ENCODE peak calls at places on chromosomes 6 and 20, in four cellular contexts. Y is dorsolateral prefrontal cortex, C is astrocyte of the spinal cord, N is epithelial cell of esophagus. M is an unnamed sample.

GRCh38 chr20:60214901-60215522 is 256.8 kb downstream of the CDH26 start:
- DNase-seq in Y (no peak), C (no peak), N (peak), M (no peak)

GRCh38 chr6:35139924-35140524 is 1.1 kb downstream of the TCP11 start:
- DNase-seq in Y (peak), C (peak), N (peak), M (no peak)

GRCh38 chr6:118509009-118509617 is 39.0 kb upstream of the PLN start:
- DNase-seq in Y (no peak), C (peak), N (peak), M (no peak)

GRCh38 chr6:38436726-38437465 is 202.8 kb downstream of the BTBD9 start:
- DNase-seq in Y (no peak), C (peak), N (peak), M (no peak)

GRCh38 chr6:74899416-74899815 is 306.4 kb downstream of the COL12A1 start:
- DNase-seq in Y (no peak), C (peak), N (peak), M (no peak)

GRCh38 chr6:119207973-119208725 is 129.7 kb upstream of the FAM184A start:
- DNase-seq in Y (no peak), C (peak), N (no peak), M (peak)

GRCh38 chr6:39925931-39926290 is 8.4 kb downstream of the MOCS1 start:
- DNase-seq in Y (no peak), C (no peak), N (no peak), M (no peak)

GRCh38 chr6:3905853-3906190 is 56.6 kb downstream of the FAM50B start:
- DNase-seq in Y (no peak), C (no peak), N (no peak), M (no peak)

GRCh38 chr6:257031-257725 is 35.1 kb upstream of the DUSP22 start:
- DNase-seq in Y (no peak), C (peak), N (peak), M (no peak)

GRCh38 chr6:163427498-163428254 is 13.2 kb downstream of the QKI start:
- DNase-seq in Y (no peak), C (peak), N (peak), M (peak)

GRCh38 chr20:58236612-58237317 is 8.3 kb upstream of the ANKRD60 start:
- DNase-seq in Y (peak), C (peak), N (peak), M (no peak)

GRCh38 chr6:47484616-47485015 is 7.0 kb downstream of the CD2AP start:
- DNase-seq in Y (no peak), C (peak), N (peak), M (peak)

GRCh38 chr6:81371929-81372328 is 380.6 kb downstream of the TENT5A start:
- DNase-seq in Y (no peak), C (no peak), N (no peak), M (no peak)

GRCh38 chr20:50996901-50997830 is 25.7 kb downstream of the KCNG1 start:
- DNase-seq in Y (no peak), C (peak), N (peak), M (no peak)

GRCh38 chr6:39983193-39983592 is 48.9 kb upstream of the MOCS1 start:
- DNase-seq in Y (no peak), C (no peak), N (no peak), M (no peak)

GRCh38 chr20:35617397-35618031 is 1.9 kb downstream of the SPAG4 start:
- DNase-seq in Y (no peak), C (peak), N (peak), M (peak)

GRCh38 chr6:29552512-29553051 is 7.0 kb downstream of the UBD start:
- DNase-seq in Y (no peak), C (peak), N (peak), M (peak)

GRCh38 chr6:46290916-46291633 is 120.3 kb upstream of the ENPP5 start:
- DNase-seq in Y (no peak), C (no peak), N (no peak), M (no peak)

GRCh38 chr6:125924697-125925358 is 31.7 kb upstream of the HINT3 start:
- DNase-seq in Y (no peak), C (no peak), N (no peak), M (no peak)

GRCh38 chr6:149933036-149933435 is 8.8 kb upstream of the ULBP2 start:
- DNase-seq in Y (no peak), C (no peak), N (no peak), M (no peak)

GRCh38 chr6:112018619-112019416 is 35.1 kb upstream of the CCN6 start:
- DNase-seq in Y (no peak), C (no peak), N (no peak), M (peak)

GRCh38 chr6:111534366-111534765 is 51.3 kb upstream of the REV3L start:
- DNase-seq in Y (no peak), C (peak), N (peak), M (no peak)

GRCh38 chr6:151119823-151120524 is 119.8 kb upstream of the AKAP12 start:
- DNase-seq in Y (no peak), C (no peak), N (no peak), M (no peak)

GRCh38 chr20:35561268-35561667 is 19.4 kb downstream of the ERGIC3 start:
- DNase-seq in Y (no peak), C (peak), N (peak), M (peak)

GRCh38 chr6:124670801-124671200 is 291.4 kb upstream of the RNF217 start:
- DNase-seq in Y (no peak), C (no peak), N (no peak), M (no peak)

GRCh38 chr6:149904661-149905370 is 6.9 kb upstream of the RAET1E start:
- DNase-seq in Y (no peak), C (no peak), N (no peak), M (no peak)

GRCh38 chr6:169175360-169175887 is 78.2 kb downstream of the THBS2 start:
- DNase-seq in Y (no peak), C (no peak), N (no peak), M (no peak)

GRCh38 chr6:139483082-139483481 is 108.6 kb upstream of the CITED2 start:
- DNase-seq in Y (no peak), C (no peak), N (no peak), M (no peak)

GRCh38 chr20:24478584-24478983 is 9.2 kb downstream of the SYNDIG1 start:
- DNase-seq in Y (no peak), C (no peak), N (no peak), M (no peak)

GRCh38 chr20:43189614-43190331 is at the start of gene PTPRT:
- DNase-seq in Y (peak), C (no peak), N (no peak), M (no peak)

GRCh38 chr6:151067684-151068596 is 171.8 kb upstream of the AKAP12 start:
- DNase-seq in Y (no peak), C (peak), N (peak), M (peak)

GRCh38 chr20:4453369-4453768 is 268.3 kb upstream of the PRND start:
- DNase-seq in Y (no peak), C (no peak), N (no peak), M (no peak)

GRCh38 chr6:47278545-47278944 is 31.2 kb downstream of the TNFRSF21 start:
- DNase-seq in Y (no peak), C (peak), N (peak), M (peak)

GRCh38 chr6:37127961-37128862 is 41.7 kb upstream of the PIM1 start:
- DNase-seq in Y (no peak), C (peak), N (peak), M (no peak)
- TF ChIP-seq CTCF in Y (no peak), C (peak), N (no peak), M (no peak)

DNA sequence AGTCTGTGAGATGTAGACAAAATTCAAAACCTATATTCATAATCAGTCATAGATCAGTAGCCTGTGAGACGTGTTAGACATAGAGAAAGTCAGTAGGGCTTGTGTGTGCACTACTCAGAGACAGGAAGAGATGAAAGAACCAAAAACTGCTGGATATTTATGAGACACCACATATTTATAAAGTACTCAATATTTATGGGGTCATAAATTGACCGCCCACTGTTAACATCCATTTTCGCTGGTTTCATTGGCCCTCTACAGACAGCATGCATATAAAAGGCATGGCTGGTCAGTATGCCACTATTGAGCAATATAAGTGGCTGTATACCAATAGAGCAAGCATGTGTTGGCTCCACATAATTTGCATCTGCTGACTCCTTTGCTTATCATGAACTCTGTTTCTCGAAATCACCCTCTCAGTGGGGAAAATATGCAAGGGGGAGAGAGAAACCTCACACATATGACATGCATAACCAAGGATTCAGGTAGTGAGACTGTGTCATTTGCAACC is 110.3 kb upstream of the BTN3A2 start:
- DNase-seq in Y (no peak), C (no peak), N (no peak), M (no peak)
- H3K4me3 ChIP-seq in Y (no peak), C (no peak), N (no peak), M (no peak)

DNA sequence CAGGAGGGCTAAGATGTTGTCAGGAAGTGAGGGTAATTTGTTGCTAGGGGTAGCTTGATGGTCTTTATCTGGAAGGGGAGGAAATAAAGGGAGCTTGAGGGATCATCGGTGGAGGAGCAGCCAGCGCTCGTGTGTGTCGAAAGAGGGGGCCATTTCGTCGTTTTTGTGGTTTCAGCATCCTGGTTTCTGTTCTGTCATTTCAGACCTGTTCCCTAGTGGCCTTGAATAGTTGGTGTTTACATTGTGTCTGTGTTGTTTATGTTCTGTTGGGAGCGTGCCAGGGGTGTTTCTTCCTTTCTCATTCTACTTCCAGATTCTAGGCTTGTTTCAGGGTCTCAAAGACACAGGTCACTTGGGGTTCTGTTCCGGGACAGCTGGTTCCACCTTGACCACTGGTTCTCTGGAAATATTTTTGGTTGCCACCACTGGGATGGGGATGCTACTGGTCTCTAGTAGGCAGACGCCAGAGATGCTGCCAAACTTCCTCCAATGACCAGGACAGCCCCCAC is 113.9 kb upstream of the NAA20 start:
- DNase-seq in Y (no peak), C (peak), N (peak), M (no peak)
- TF ChIP-seq CTCF in Y (no peak), C (peak), N (peak), M (peak)

DNA sequence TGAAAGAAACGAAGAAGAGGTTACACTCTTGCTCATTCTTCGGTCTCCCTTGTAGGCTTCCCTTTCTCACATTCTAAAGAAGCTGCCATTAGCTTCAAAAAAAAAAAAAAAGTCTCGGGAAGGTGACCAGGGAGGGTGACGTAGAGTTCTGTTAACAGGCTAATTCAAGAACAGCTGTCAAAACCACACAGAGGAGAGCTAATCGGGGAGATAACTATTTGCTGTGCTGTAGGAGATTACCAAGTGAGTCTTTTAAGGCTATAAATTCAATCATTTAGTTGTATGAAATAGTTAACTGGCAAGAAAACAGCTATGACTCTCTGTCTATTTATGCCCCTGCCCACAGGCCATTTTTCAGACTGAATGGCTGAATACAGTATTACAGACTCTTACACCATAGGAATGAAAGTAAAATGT is 256.8 kb downstream of the SYNE1 start:
- DNase-seq in Y (no peak), C (peak), N (peak), M (peak)
- H3K4me3 ChIP-seq in Y (peak), C (peak), N (peak), M (peak)

GRCh38 chr20:62900052-62900691 is 26.1 kb downstream of the DIDO1 start:
- DNase-seq in Y (peak), C (peak), N (peak), M (peak)
- TF ChIP-seq CTCF in Y (peak), C (peak), N (peak), M (peak)

GRCh38 chr6:17885079-17885478 is 102.4 kb downstream of the KIF13A start:
- DNase-seq in Y (no peak), C (no peak), N (peak), M (no peak)

GRCh38 chr6:17883665-17884500 is 103.6 kb downstream of the KIF13A start:
- DNase-seq in Y (no peak), C (no peak), N (no peak), M (no peak)

GRCh38 chr6:17886891-17887290 is 100.5 kb downstream of the KIF13A start:
- DNase-seq in Y (no peak), C (no peak), N (peak), M (no peak)

GRCh38 chr6:17885889-17886576 is 101.4 kb downstream of the KIF13A start:
- DNase-seq in Y (no peak), C (no peak), N (no peak), M (no peak)

GRCh38 chr6:17884501-17885039 is 102.9 kb downstream of the KIF13A start:
- DNase-seq in Y (no peak), C (no peak), N (no peak), M (no peak)
- H3K4me3 ChIP-seq in Y (no peak), C (no peak), N (no peak), M (no peak)

GRCh38 chr20:10077081-10077471 is 42.3 kb downstream of the ANKEF1 start:
- DNase-seq in Y (no peak), C (no peak), N (no peak), M (no peak)

GRCh38 chr20:10077886-10078285 is 43.1 kb downstream of the ANKEF1 start:
- DNase-seq in Y (no peak), C (no peak), N (peak), M (no peak)

GRCh38 chr20:10078403-10078802 is 43.6 kb downstream of the ANKEF1 start:
- DNase-seq in Y (no peak), C (no peak), N (no peak), M (no peak)

GRCh38 chr20:10080554-10080953 is 45.8 kb downstream of the ANKEF1 start:
- DNase-seq in Y (no peak), C (no peak), N (no peak), M (no peak)

DNA sequence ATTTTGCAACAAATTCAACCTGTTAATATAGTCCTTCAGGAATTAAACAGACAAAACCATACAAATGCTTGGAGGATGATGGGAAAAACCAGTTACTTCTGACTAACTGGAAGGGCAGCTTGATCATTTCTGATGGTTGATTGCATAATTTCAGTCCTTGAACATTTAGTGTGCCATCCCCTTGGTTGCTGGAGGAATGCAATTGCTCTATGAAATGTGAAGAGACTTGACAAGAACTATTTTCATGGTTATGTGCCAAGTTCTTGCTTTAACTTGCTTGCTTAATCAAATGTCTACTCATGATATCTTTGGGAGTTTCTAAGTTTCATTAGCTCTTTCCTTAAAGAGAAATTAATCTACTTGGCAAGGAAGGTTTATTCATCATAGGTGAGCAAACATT is 45.2 kb downstream of the ANKEF1 start:
- DNase-seq in Y (no peak), C (peak), N (peak), M (peak)
- TF ChIP-seq CTCF in Y (no peak), C (no peak), N (no peak), M (no peak)

M was measured in AG09309.